ENCODE peak calls at places on chromosome 21, in four cellular contexts. One of them, this sample, is unnamed.
A peak's percentile ranks its signal among the peaks of the same experiment; 100 is the strongest.

GRCh38 chr21:28639742-28640141 is 352.9 kb downstream of the LTN1 start:
- DNase-seq in adipocyte: peak; percentile 74
- DNase-seq in neuronal stem cell: no peak
- DNase-seq in body of pancreas: no peak
- DNase-seq in this sample: no peak

GRCh38 chr21:39776589-39776988 is 31.6 kb downstream of the IGSF5 start:
- DNase-seq in adipocyte: peak; percentile 51
- DNase-seq in neuronal stem cell: no peak
- DNase-seq in body of pancreas: no peak
- DNase-seq in this sample: no peak

GRCh38 chr21:23921670-23922418 is 1685.4 kb downstream of the MRPL39 start:
- DNase-seq in adipocyte: no peak
- DNase-seq in neuronal stem cell: no peak
- DNase-seq in body of pancreas: no peak
- DNase-seq in this sample: no peak

GRCh38 chr21:17461014-17461413 is 51.8 kb upstream of the CXADR start:
- DNase-seq in adipocyte: peak; percentile 75
- DNase-seq in neuronal stem cell: no peak
- DNase-seq in body of pancreas: no peak
- DNase-seq in this sample: no peak

GRCh38 chr21:27802816-27803475 is 836.1 kb upstream of the ADAMTS5 start:
- DNase-seq in adipocyte: peak; percentile 58
- DNase-seq in neuronal stem cell: peak; percentile 18
- DNase-seq in body of pancreas: peak; percentile 38
- DNase-seq in this sample: peak; percentile 60

GRCh38 chr21:14926186-14926585 is 138.6 kb downstream of the NRIP1 start:
- DNase-seq in adipocyte: peak; percentile 24
- DNase-seq in neuronal stem cell: no peak
- DNase-seq in body of pancreas: no peak
- DNase-seq in this sample: no peak

GRCh38 chr21:17688912-17689874 is 76.5 kb upstream of the BTG3 start:
- DNase-seq in adipocyte: peak; percentile 69
- DNase-seq in neuronal stem cell: no peak
- DNase-seq in body of pancreas: peak; percentile 18
- DNase-seq in this sample: peak; percentile 90

GRCh38 chr21:25518491-25518911 is 88.8 kb downstream of the MRPL39 start:
- DNase-seq in adipocyte: peak; percentile 40
- DNase-seq in neuronal stem cell: no peak
- DNase-seq in body of pancreas: no peak
- DNase-seq in this sample: peak; percentile 24

GRCh38 chr21:16532841-16533240 is 803.1 kb downstream of the USP25 start:
- DNase-seq in adipocyte: peak; percentile 56
- DNase-seq in neuronal stem cell: no peak
- DNase-seq in body of pancreas: no peak
- DNase-seq in this sample: no peak

GRCh38 chr21:27721675-27722074 is 754.8 kb upstream of the ADAMTS5 start:
- DNase-seq in adipocyte: no peak
- DNase-seq in neuronal stem cell: no peak
- DNase-seq in body of pancreas: no peak
- DNase-seq in this sample: no peak

GRCh38 chr21:35473496-35473895 is 424.4 kb upstream of the RUNX1 start:
- DNase-seq in adipocyte: no peak
- DNase-seq in neuronal stem cell: no peak
- DNase-seq in body of pancreas: no peak
- DNase-seq in this sample: no peak

GRCh38 chr21:26115346-26115745 is 55.2 kb downstream of the APP start:
- DNase-seq in adipocyte: no peak
- DNase-seq in neuronal stem cell: no peak
- DNase-seq in body of pancreas: peak; percentile 25
- DNase-seq in this sample: peak; percentile 51

GRCh38 chr21:15054606-15055239 is 10.1 kb downstream of the NRIP1 start:
- DNase-seq in adipocyte: no peak
- DNase-seq in neuronal stem cell: no peak
- DNase-seq in body of pancreas: no peak
- DNase-seq in this sample: no peak

GRCh38 chr21:34609951-34610549 is 4.9 kb downstream of the RCAN1 start:
- DNase-seq in adipocyte: no peak
- DNase-seq in neuronal stem cell: no peak
- DNase-seq in body of pancreas: no peak
- DNase-seq in this sample: no peak

GRCh38 chr21:45767071-45768006 is 123.8 kb downstream of the PCBP3 start:
- DNase-seq in adipocyte: peak; percentile 3
- DNase-seq in neuronal stem cell: no peak
- DNase-seq in body of pancreas: no peak
- DNase-seq in this sample: no peak

GRCh38 chr21:7952648-7953047 is 2568.7 kb upstream of the TPTE start:
- DNase-seq in adipocyte: no peak
- DNase-seq in neuronal stem cell: no peak
- DNase-seq in body of pancreas: no peak
- DNase-seq in this sample: no peak
- H3K9me3 ChIP-seq in adipocyte: peaks cover 83% of the 10 kb centered on the region
- H3K9me3 ChIP-seq in neuronal stem cell: peaks cover 57% of the 10 kb centered on the region
- H3K9me3 ChIP-seq in body of pancreas: peaks cover 89% of the 10 kb centered on the region
- H3K9me3 ChIP-seq in this sample: peaks cover 18% of the 10 kb centered on the region

DNA sequence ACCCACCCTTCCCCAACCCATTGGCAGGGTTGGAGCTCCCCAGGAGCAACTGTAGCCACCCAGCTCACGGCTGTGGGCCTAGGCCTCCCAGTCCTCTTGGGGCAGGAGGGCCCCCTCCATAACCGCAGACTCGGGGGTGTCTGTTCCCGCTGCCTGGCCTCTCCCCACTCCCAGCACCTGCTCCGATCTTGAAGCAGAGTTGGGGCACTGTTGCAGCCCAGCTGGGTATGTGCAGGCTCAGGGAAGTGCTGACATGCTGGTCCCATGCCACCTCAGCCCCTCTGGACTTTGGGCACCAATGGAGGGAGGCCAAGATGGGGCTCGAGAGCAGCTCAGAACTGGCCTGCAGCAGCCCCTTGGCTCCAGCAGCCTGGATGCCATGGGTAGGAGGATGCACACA is 54.8 kb upstream of the KRTAP11-1 start:
- DNase-seq in adipocyte: no peak
- DNase-seq in neuronal stem cell: no peak
- DNase-seq in body of pancreas: no peak
- DNase-seq in this sample: no peak
- H3K4me3 ChIP-seq in adipocyte: no peak overlapping the region
- H3K4me3 ChIP-seq in neuronal stem cell: no peak overlapping the region
- H3K4me3 ChIP-seq in body of pancreas: no peak overlapping the region
- H3K4me3 ChIP-seq in this sample: no peak overlapping the region

DNA sequence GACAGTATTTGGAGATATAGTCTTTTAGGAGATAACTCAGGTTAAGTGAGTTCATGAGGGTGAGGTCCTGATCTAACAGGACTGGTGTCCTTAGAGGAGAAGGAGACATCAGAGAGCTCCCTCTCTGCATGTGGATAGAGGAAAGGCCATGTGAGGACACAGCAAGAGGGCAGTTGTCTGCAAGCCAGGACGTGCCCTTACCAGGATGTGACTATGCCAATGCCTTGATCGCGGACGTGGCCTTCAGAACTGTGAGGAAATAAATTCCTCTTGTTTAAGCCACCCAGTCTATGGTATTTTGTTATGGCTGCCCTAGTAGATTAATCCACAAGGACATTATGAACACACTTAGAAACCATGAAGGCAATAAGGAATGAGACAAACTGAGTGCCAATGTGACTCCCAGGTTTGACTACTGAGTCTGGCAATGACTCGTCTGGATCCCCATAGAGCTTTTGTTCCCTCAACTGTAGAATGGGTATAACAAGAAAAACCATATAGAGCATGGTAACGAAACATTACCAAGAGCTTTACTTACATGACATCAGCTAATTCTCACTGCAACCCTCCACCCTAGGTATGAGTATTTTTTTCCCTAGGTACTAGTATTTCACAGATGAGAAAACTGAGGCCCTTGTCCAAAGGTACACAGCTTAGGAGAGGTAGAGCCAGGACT is 6.5 kb downstream of the URB1 start:
- DNase-seq in adipocyte: no peak
- DNase-seq in neuronal stem cell: no peak
- DNase-seq in body of pancreas: peak; percentile 45
- DNase-seq in this sample: no peak
- H3K36me3 ChIP-seq in adipocyte: peaks cover 32% of the 10 kb centered on the region
- H3K36me3 ChIP-seq in neuronal stem cell: peaks cover 54% of the 10 kb centered on the region
- H3K36me3 ChIP-seq in body of pancreas: peaks cover 9% of the 10 kb centered on the region
- H3K36me3 ChIP-seq in this sample: peaks cover 52% of the 10 kb centered on the region

GRCh38 chr21:33451634-33452071 is 28.1 kb downstream of the TMEM50B start:
- DNase-seq in adipocyte: peak; percentile 20
- DNase-seq in neuronal stem cell: no peak
- DNase-seq in body of pancreas: no peak
- DNase-seq in this sample: no peak
- H3K9me3 ChIP-seq in adipocyte: no peaks in the 10 kb centered on the region
- H3K9me3 ChIP-seq in neuronal stem cell: no peaks in the 10 kb centered on the region
- H3K9me3 ChIP-seq in body of pancreas: no peaks in the 10 kb centered on the region
- H3K9me3 ChIP-seq in this sample: no peaks in the 10 kb centered on the region

DNA sequence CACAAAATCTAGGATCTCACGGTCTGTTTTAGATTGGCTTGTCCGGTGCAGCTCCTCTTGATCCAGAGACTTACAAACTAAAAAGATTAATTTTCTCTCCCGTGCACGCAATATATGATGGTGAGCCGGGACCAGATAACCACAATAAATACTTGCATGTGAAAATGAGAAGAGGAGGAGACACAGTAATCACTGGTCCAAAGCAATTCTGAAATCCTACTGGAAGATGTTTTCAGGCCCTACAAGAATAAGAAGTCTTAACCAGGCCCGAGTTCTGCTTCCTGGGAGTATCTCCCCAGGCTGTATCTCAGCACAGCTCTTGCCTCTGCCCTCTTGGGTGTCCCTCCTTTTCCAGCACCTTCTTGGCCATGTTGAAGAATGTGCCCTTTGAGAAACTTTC is 1.0 kb upstream of the WDR4 start:
- DNase-seq in adipocyte: no peak
- DNase-seq in neuronal stem cell: no peak
- DNase-seq in body of pancreas: no peak
- DNase-seq in this sample: no peak
- H3K4me3 ChIP-seq in adipocyte: peak overlapping the region; percentile 99
- H3K4me3 ChIP-seq in neuronal stem cell: no peak overlapping the region
- H3K4me3 ChIP-seq in body of pancreas: no peak overlapping the region
- H3K4me3 ChIP-seq in this sample: peak overlapping the region; percentile 89

DNA sequence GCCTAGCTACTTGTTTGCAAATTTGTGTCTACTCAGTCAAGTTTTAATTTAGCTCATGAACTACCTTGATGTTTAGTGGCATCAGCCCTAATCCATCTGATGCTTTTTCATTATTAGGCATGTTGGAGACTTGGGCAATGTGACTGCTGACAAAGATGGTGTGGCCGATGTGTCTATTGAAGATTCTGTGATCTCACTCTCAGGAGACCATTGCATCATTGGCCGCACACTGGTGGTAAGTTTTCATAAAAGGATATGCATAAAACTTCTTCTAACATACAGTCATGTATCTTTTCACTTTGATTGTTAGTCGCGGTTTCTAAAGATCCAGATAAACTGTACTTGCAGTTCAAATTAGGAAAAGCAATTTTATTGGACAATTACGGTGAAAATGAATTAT is 7.6 kb downstream of the SOD1 start:
- DNase-seq in adipocyte: no peak
- DNase-seq in neuronal stem cell: no peak
- DNase-seq in body of pancreas: no peak
- DNase-seq in this sample: no peak
- H3K36me3 ChIP-seq in adipocyte: peaks cover 74% of the 10 kb centered on the region
- H3K36me3 ChIP-seq in neuronal stem cell: peaks cover 92% of the 10 kb centered on the region
- H3K36me3 ChIP-seq in body of pancreas: peaks cover 6% of the 10 kb centered on the region
- H3K36me3 ChIP-seq in this sample: peaks cover 82% of the 10 kb centered on the region

GRCh38 chr21:44739316-44739715 is 27.9 kb upstream of the TSPEAR start:
- DNase-seq in adipocyte: no peak
- DNase-seq in neuronal stem cell: no peak
- DNase-seq in body of pancreas: no peak
- DNase-seq in this sample: no peak
- H3K9me3 ChIP-seq in adipocyte: peaks cover 46% of the 10 kb centered on the region
- H3K9me3 ChIP-seq in neuronal stem cell: peaks cover 41% of the 10 kb centered on the region
- H3K9me3 ChIP-seq in body of pancreas: peaks cover 8% of the 10 kb centered on the region
- H3K9me3 ChIP-seq in this sample: peaks cover 12% of the 10 kb centered on the region

This sample was measured in BE2C.